ENCODE peak calls at places on chromosome 5, in six cellular contexts. One of them, this sample, is unnamed.

GRCh38 chr5:5271606-5272321 is 131.6 kb downstream of the ADAMTS16 start:
- DNase-seq in colonic mucosa: no peak
- DNase-seq in WTC11: no peak
- DNase-seq in CD8-positive, alpha-beta T cell: no peak
- DNase-seq in cardiac fibroblast: no peak
- DNase-seq in astrocyte of the spinal cord: peak
- DNase-seq in this sample: no peak

GRCh38 chr5:73592546-73592945 is 27.0 kb downstream of the UTP15 start:
- DNase-seq in colonic mucosa: no peak
- DNase-seq in WTC11: no peak
- DNase-seq in CD8-positive, alpha-beta T cell: no peak
- DNase-seq in cardiac fibroblast: peak
- DNase-seq in astrocyte of the spinal cord: peak
- DNase-seq in this sample: no peak

GRCh38 chr5:159527546-159527945 is 197.3 kb upstream of the IL12B start:
- DNase-seq in colonic mucosa: no peak
- DNase-seq in WTC11: no peak
- DNase-seq in CD8-positive, alpha-beta T cell: no peak
- DNase-seq in cardiac fibroblast: no peak
- DNase-seq in astrocyte of the spinal cord: no peak
- DNase-seq in this sample: no peak

GRCh38 chr5:33303696-33304095 is 137.1 kb upstream of the TARS1 start:
- DNase-seq in colonic mucosa: no peak
- DNase-seq in WTC11: no peak
- DNase-seq in CD8-positive, alpha-beta T cell: no peak
- DNase-seq in cardiac fibroblast: no peak
- DNase-seq in astrocyte of the spinal cord: no peak
- DNase-seq in this sample: no peak

GRCh38 chr5:67209141-67209771 is 12.7 kb upstream of the CD180 start:
- DNase-seq in colonic mucosa: peak
- DNase-seq in WTC11: peak
- DNase-seq in CD8-positive, alpha-beta T cell: peak
- DNase-seq in cardiac fibroblast: peak
- DNase-seq in astrocyte of the spinal cord: peak
- DNase-seq in this sample: no peak

GRCh38 chr5:95471447-95471846 is 80.3 kb downstream of the FAM81B start:
- DNase-seq in colonic mucosa: no peak
- DNase-seq in WTC11: no peak
- DNase-seq in CD8-positive, alpha-beta T cell: no peak
- DNase-seq in cardiac fibroblast: no peak
- DNase-seq in astrocyte of the spinal cord: no peak
- DNase-seq in this sample: no peak

GRCh38 chr5:113447651-113448050 is 12.9 kb upstream of the TSSK1B start:
- DNase-seq in colonic mucosa: no peak
- DNase-seq in WTC11: no peak
- DNase-seq in CD8-positive, alpha-beta T cell: no peak
- DNase-seq in cardiac fibroblast: peak
- DNase-seq in astrocyte of the spinal cord: peak
- DNase-seq in this sample: no peak

GRCh38 chr5:146015001-146015400 is 78.6 kb downstream of the SH3RF2 start:
- DNase-seq in colonic mucosa: no peak
- DNase-seq in WTC11: no peak
- DNase-seq in CD8-positive, alpha-beta T cell: no peak
- DNase-seq in cardiac fibroblast: no peak
- DNase-seq in astrocyte of the spinal cord: no peak
- DNase-seq in this sample: no peak

GRCh38 chr5:148343603-148344230 is 8.4 kb downstream of the SPINK9 start:
- DNase-seq in colonic mucosa: no peak
- DNase-seq in WTC11: no peak
- DNase-seq in CD8-positive, alpha-beta T cell: no peak
- DNase-seq in cardiac fibroblast: no peak
- DNase-seq in astrocyte of the spinal cord: no peak
- DNase-seq in this sample: no peak

GRCh38 chr5:59543826-59544442 is 349.6 kb downstream of the PDE4D start:
- DNase-seq in colonic mucosa: no peak
- DNase-seq in WTC11: no peak
- DNase-seq in CD8-positive, alpha-beta T cell: no peak
- DNase-seq in cardiac fibroblast: no peak
- DNase-seq in astrocyte of the spinal cord: no peak
- DNase-seq in this sample: no peak

GRCh38 chr5:149895416-149896345 is 48.9 kb downstream of the PDE6A start:
- DNase-seq in colonic mucosa: no peak
- DNase-seq in WTC11: no peak
- DNase-seq in CD8-positive, alpha-beta T cell: no peak
- DNase-seq in cardiac fibroblast: peak
- DNase-seq in astrocyte of the spinal cord: peak
- DNase-seq in this sample: no peak

GRCh38 chr5:58072202-58072791 is 387.6 kb downstream of the PLK2 start:
- DNase-seq in colonic mucosa: no peak
- DNase-seq in WTC11: no peak
- DNase-seq in CD8-positive, alpha-beta T cell: no peak
- DNase-seq in cardiac fibroblast: peak
- DNase-seq in astrocyte of the spinal cord: peak
- DNase-seq in this sample: no peak

GRCh38 chr5:6739603-6740002 is 26.4 kb downstream of the TENT4A start:
- DNase-seq in colonic mucosa: no peak
- DNase-seq in WTC11: no peak
- DNase-seq in CD8-positive, alpha-beta T cell: no peak
- DNase-seq in cardiac fibroblast: no peak
- DNase-seq in astrocyte of the spinal cord: no peak
- DNase-seq in this sample: no peak

GRCh38 chr5:158414780-158415179 is 555.8 kb upstream of the CLINT1 start:
- DNase-seq in colonic mucosa: no peak
- DNase-seq in WTC11: no peak
- DNase-seq in CD8-positive, alpha-beta T cell: no peak
- DNase-seq in cardiac fibroblast: peak
- DNase-seq in astrocyte of the spinal cord: peak
- DNase-seq in this sample: no peak

GRCh38 chr5:107431998-107432397 is 238.7 kb downstream of the EFNA5 start:
- DNase-seq in colonic mucosa: no peak
- DNase-seq in WTC11: no peak
- DNase-seq in CD8-positive, alpha-beta T cell: no peak
- DNase-seq in cardiac fibroblast: peak
- DNase-seq in astrocyte of the spinal cord: peak
- DNase-seq in this sample: no peak

GRCh38 chr5:39224196-39224754 is 4.9 kb upstream of the FYB1 start:
- DNase-seq in colonic mucosa: peak
- DNase-seq in WTC11: no peak
- DNase-seq in CD8-positive, alpha-beta T cell: no peak
- DNase-seq in cardiac fibroblast: peak
- DNase-seq in astrocyte of the spinal cord: no peak
- DNase-seq in this sample: no peak

GRCh38 chr5:74579215-74579614 is 61.3 kb downstream of the ENC1 start:
- DNase-seq in colonic mucosa: no peak
- DNase-seq in WTC11: no peak
- DNase-seq in CD8-positive, alpha-beta T cell: peak
- DNase-seq in cardiac fibroblast: peak
- DNase-seq in astrocyte of the spinal cord: peak
- DNase-seq in this sample: peak

GRCh38 chr5:139642891-139643871 is 5.0 kb upstream of the CXXC5 start:
- DNase-seq in colonic mucosa: peak
- DNase-seq in WTC11: no peak
- DNase-seq in CD8-positive, alpha-beta T cell: no peak
- DNase-seq in cardiac fibroblast: no peak
- DNase-seq in astrocyte of the spinal cord: no peak
- DNase-seq in this sample: no peak

GRCh38 chr5:171600736-171601265 is 181.4 kb downstream of the FGF18 start:
- DNase-seq in colonic mucosa: no peak
- DNase-seq in WTC11: no peak
- DNase-seq in CD8-positive, alpha-beta T cell: no peak
- DNase-seq in cardiac fibroblast: no peak
- DNase-seq in astrocyte of the spinal cord: no peak
- DNase-seq in this sample: no peak

GRCh38 chr5:174472956-174473355 is 251.4 kb upstream of the MSX2 start:
- DNase-seq in colonic mucosa: no peak
- DNase-seq in WTC11: no peak
- DNase-seq in CD8-positive, alpha-beta T cell: no peak
- DNase-seq in cardiac fibroblast: no peak
- DNase-seq in astrocyte of the spinal cord: no peak
- DNase-seq in this sample: no peak

GRCh38 chr5:73234156-73234555 is 61.2 kb downstream of the TMEM174 start:
- DNase-seq in colonic mucosa: no peak
- DNase-seq in WTC11: peak
- DNase-seq in CD8-positive, alpha-beta T cell: no peak
- DNase-seq in cardiac fibroblast: no peak
- DNase-seq in astrocyte of the spinal cord: no peak
- DNase-seq in this sample: no peak

GRCh38 chr5:96629774-96630173 is 32.4 kb upstream of the CAST start:
- DNase-seq in colonic mucosa: no peak
- DNase-seq in WTC11: no peak
- DNase-seq in CD8-positive, alpha-beta T cell: no peak
- DNase-seq in cardiac fibroblast: peak
- DNase-seq in astrocyte of the spinal cord: peak
- DNase-seq in this sample: no peak

GRCh38 chr5:160555836-160556660 is 134.4 kb downstream of the PTTG1 start:
- DNase-seq in colonic mucosa: no peak
- DNase-seq in WTC11: no peak
- DNase-seq in CD8-positive, alpha-beta T cell: no peak
- DNase-seq in cardiac fibroblast: no peak
- DNase-seq in astrocyte of the spinal cord: peak
- DNase-seq in this sample: no peak

GRCh38 chr5:163005949-163006348 is 431.4 kb upstream of the CCNG1 start:
- DNase-seq in colonic mucosa: no peak
- DNase-seq in WTC11: no peak
- DNase-seq in CD8-positive, alpha-beta T cell: no peak
- DNase-seq in cardiac fibroblast: peak
- DNase-seq in astrocyte of the spinal cord: no peak
- DNase-seq in this sample: no peak
- TF ChIP-seq CTCF in colonic mucosa: no peak
- TF ChIP-seq CTCF in WTC11: no peak
- TF ChIP-seq CTCF in CD8-positive, alpha-beta T cell: no peak
- TF ChIP-seq CTCF in cardiac fibroblast: no peak
- TF ChIP-seq CTCF in astrocyte of the spinal cord: no peak
- TF ChIP-seq CTCF in this sample: no peak

DNA sequence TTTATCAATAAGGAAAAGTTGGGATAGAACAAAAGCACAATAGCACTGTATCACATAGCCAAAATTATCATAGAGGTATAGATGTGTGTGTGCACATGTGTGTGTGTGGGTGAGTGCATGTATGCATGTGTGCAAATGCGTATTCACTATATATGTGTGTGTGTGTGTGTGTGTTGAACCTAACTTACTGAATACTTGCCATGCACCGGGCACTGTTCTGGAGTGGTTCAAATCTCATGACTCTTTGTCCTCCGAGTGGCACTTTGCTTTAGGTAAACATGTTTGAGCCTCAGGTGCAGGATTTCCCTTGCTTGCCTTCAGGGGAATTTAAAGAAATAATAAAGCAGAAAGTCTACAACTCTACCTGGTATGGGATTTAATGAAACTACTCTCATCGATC is 183.5 kb upstream of the GDNF start:
- DNase-seq in colonic mucosa: no peak
- DNase-seq in WTC11: no peak
- DNase-seq in CD8-positive, alpha-beta T cell: no peak
- DNase-seq in cardiac fibroblast: no peak
- DNase-seq in astrocyte of the spinal cord: no peak
- DNase-seq in this sample: no peak
- TF ChIP-seq CTCF in colonic mucosa: no peak
- TF ChIP-seq CTCF in WTC11: no peak
- TF ChIP-seq CTCF in CD8-positive, alpha-beta T cell: no peak
- TF ChIP-seq CTCF in cardiac fibroblast: no peak
- TF ChIP-seq CTCF in astrocyte of the spinal cord: no peak
- TF ChIP-seq CTCF in this sample: no peak

GRCh38 chr5:133848306-133848924 is 120.0 kb downstream of the C5orf15 start:
- DNase-seq in colonic mucosa: no peak
- DNase-seq in WTC11: no peak
- DNase-seq in CD8-positive, alpha-beta T cell: no peak
- DNase-seq in cardiac fibroblast: no peak
- DNase-seq in astrocyte of the spinal cord: peak
- DNase-seq in this sample: no peak

GRCh38 chr5:133847886-133848285 is 120.5 kb downstream of the C5orf15 start:
- DNase-seq in colonic mucosa: no peak
- DNase-seq in WTC11: no peak
- DNase-seq in CD8-positive, alpha-beta T cell: no peak
- DNase-seq in cardiac fibroblast: no peak
- DNase-seq in astrocyte of the spinal cord: no peak
- DNase-seq in this sample: no peak

GRCh38 chr5:133847301-133847700 is 121.1 kb downstream of the C5orf15 start:
- DNase-seq in colonic mucosa: no peak
- DNase-seq in WTC11: no peak
- DNase-seq in CD8-positive, alpha-beta T cell: no peak
- DNase-seq in cardiac fibroblast: no peak
- DNase-seq in astrocyte of the spinal cord: no peak
- DNase-seq in this sample: no peak

GRCh38 chr5:133844836-133845235 is 123.6 kb downstream of the C5orf15 start:
- DNase-seq in colonic mucosa: no peak
- DNase-seq in WTC11: no peak
- DNase-seq in CD8-positive, alpha-beta T cell: no peak
- DNase-seq in cardiac fibroblast: no peak
- DNase-seq in astrocyte of the spinal cord: no peak
- DNase-seq in this sample: no peak

DNA sequence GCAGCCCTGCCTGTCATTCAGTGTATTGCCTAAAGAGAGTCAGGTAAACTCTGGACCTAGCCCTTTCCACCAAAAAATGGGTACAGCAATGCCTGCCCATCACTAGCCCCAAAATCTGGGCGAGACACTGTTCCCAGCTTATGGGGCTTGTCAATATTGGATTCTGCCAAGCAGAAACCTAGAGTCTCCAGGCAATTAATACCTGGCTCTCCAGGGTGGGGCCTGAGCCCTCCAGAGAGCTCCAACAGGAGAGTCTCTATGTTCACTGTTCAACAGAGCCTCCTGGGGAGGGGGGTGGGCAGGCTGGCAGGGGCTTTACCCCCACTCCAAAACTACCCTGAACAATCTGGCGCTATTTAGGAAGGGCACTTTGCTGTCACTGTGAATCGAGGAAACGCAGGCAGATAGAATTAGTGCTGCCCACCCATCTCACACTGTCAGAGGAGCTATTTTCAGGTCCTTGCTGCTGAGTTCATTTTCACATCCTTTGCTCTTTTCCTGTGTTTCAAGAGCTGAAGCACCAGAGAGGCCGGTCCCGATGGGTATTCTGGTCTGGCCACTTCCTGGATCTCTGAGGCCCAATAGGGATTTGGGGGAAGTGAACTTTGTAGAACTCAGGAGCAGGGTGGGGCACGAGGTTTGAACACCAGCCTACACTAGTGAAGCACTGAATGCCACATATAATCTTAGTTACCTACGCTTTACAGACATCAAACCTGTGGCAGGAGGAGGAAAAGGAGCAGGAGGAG is 121.8 kb downstream of the C5orf15 start:
- DNase-seq in colonic mucosa: no peak
- DNase-seq in WTC11: no peak
- DNase-seq in CD8-positive, alpha-beta T cell: no peak
- DNase-seq in cardiac fibroblast: no peak
- DNase-seq in astrocyte of the spinal cord: no peak
- DNase-seq in this sample: no peak
- TF ChIP-seq CTCF in colonic mucosa: no peak
- TF ChIP-seq CTCF in WTC11: no peak
- TF ChIP-seq CTCF in CD8-positive, alpha-beta T cell: no peak
- TF ChIP-seq CTCF in cardiac fibroblast: no peak
- TF ChIP-seq CTCF in astrocyte of the spinal cord: no peak
- TF ChIP-seq CTCF in this sample: no peak

DNA sequence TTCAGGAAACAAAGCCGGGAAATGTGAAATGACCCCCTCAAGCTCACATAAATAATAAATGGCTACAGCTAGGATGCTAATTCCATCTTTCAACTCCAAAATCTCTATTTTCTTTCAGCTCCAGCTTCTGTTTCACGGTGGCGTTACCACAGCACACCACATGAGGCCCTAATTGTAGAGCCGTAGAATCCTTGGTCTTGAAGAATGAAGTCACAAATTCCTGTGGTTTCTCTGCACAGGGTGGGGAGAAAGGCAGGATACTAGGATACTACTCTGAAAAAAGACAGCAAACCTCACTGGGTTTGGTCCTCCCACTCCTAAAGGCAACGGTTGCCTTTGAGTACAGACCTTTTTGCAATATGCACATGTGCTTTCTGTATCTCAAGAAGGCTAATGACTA is 13.9 kb upstream of the RARS1 start:
- DNase-seq in colonic mucosa: no peak
- DNase-seq in WTC11: no peak
- DNase-seq in CD8-positive, alpha-beta T cell: no peak
- DNase-seq in cardiac fibroblast: peak
- DNase-seq in astrocyte of the spinal cord: peak
- DNase-seq in this sample: no peak
- TF ChIP-seq CTCF in colonic mucosa: no peak
- TF ChIP-seq CTCF in WTC11: no peak
- TF ChIP-seq CTCF in CD8-positive, alpha-beta T cell: no peak
- TF ChIP-seq CTCF in cardiac fibroblast: peak
- TF ChIP-seq CTCF in astrocyte of the spinal cord: peak
- TF ChIP-seq CTCF in this sample: no peak

This sample was measured in natural killer cell.